ENCODE peak calls at places on chromosomes 5 and 9, in seven cellular contexts. One of them, this sample, is unnamed.
A peak's percentile ranks its signal among the peaks of the same experiment; 100 is the strongest.

GRCh38 chr5:68214472-68215207 is 916 bp upstream of the PIK3R1 start:
- DNase-seq in posterior vena cava: peak; percentile 58
- DNase-seq in HEK293T: no peak
- DNase-seq in stimulated activated CD4-positive, alpha-beta T cell treated with anti-CD3 and anti-CD28 coated beads, Interleukin-12 subunit alpha, Interleukin-12 subunit beta, amount 100 ng/mL, for 4 hours: peak; percentile 56
- DNase-seq in dorsolateral prefrontal cortex: no peak
- DNase-seq in CD8-positive, alpha-beta T cell: no peak
- DNase-seq in adrenal gland: no peak
- DNase-seq in this sample: no peak

GRCh38 chr9:93174976-93175375 is 9.0 kb upstream of the WNK2 start:
- DNase-seq in posterior vena cava: no peak
- DNase-seq in HEK293T: no peak
- DNase-seq in stimulated activated CD4-positive, alpha-beta T cell treated with anti-CD3 and anti-CD28 coated beads, Interleukin-12 subunit alpha, Interleukin-12 subunit beta, amount 100 ng/mL, for 4 hours: no peak
- DNase-seq in dorsolateral prefrontal cortex: no peak
- DNase-seq in CD8-positive, alpha-beta T cell: no peak
- DNase-seq in adrenal gland: no peak
- DNase-seq in this sample: no peak

GRCh38 chr9:125742657-125743056 is 4.5 kb upstream of the PBX3 start:
- DNase-seq in posterior vena cava: no peak
- DNase-seq in HEK293T: no peak
- DNase-seq in stimulated activated CD4-positive, alpha-beta T cell treated with anti-CD3 and anti-CD28 coated beads, Interleukin-12 subunit alpha, Interleukin-12 subunit beta, amount 100 ng/mL, for 4 hours: no peak
- DNase-seq in dorsolateral prefrontal cortex: no peak
- DNase-seq in CD8-positive, alpha-beta T cell: no peak
- DNase-seq in adrenal gland: no peak
- DNase-seq in this sample: no peak

GRCh38 chr5:141640051-141640415 is 3.2 kb downstream of the RELL2 start:
- DNase-seq in posterior vena cava: no peak
- DNase-seq in HEK293T: no peak
- DNase-seq in stimulated activated CD4-positive, alpha-beta T cell treated with anti-CD3 and anti-CD28 coated beads, Interleukin-12 subunit alpha, Interleukin-12 subunit beta, amount 100 ng/mL, for 4 hours: no peak
- DNase-seq in dorsolateral prefrontal cortex: no peak
- DNase-seq in CD8-positive, alpha-beta T cell: no peak
- DNase-seq in adrenal gland: no peak
- DNase-seq in this sample: no peak

GRCh38 chr5:96567188-96567587 is 95.0 kb upstream of the CAST start:
- DNase-seq in posterior vena cava: no peak
- DNase-seq in HEK293T: no peak
- DNase-seq in stimulated activated CD4-positive, alpha-beta T cell treated with anti-CD3 and anti-CD28 coated beads, Interleukin-12 subunit alpha, Interleukin-12 subunit beta, amount 100 ng/mL, for 4 hours: no peak
- DNase-seq in dorsolateral prefrontal cortex: no peak
- DNase-seq in CD8-positive, alpha-beta T cell: no peak
- DNase-seq in adrenal gland: no peak
- DNase-seq in this sample: no peak

GRCh38 chr5:150486402-150487198 is 21.3 kb upstream of the NDST1 start:
- DNase-seq in posterior vena cava: peak; percentile 82
- DNase-seq in HEK293T: peak; percentile 72
- DNase-seq in stimulated activated CD4-positive, alpha-beta T cell treated with anti-CD3 and anti-CD28 coated beads, Interleukin-12 subunit alpha, Interleukin-12 subunit beta, amount 100 ng/mL, for 4 hours: peak; percentile 48
- DNase-seq in dorsolateral prefrontal cortex: peak; percentile 60
- DNase-seq in CD8-positive, alpha-beta T cell: peak; percentile 17
- DNase-seq in adrenal gland: peak; percentile 76
- DNase-seq in this sample: peak; percentile 69

GRCh38 chr9:71487046-71487445 is 281.3 kb downstream of the CEMIP2 start:
- DNase-seq in posterior vena cava: no peak
- DNase-seq in HEK293T: no peak
- DNase-seq in stimulated activated CD4-positive, alpha-beta T cell treated with anti-CD3 and anti-CD28 coated beads, Interleukin-12 subunit alpha, Interleukin-12 subunit beta, amount 100 ng/mL, for 4 hours: no peak
- DNase-seq in dorsolateral prefrontal cortex: no peak
- DNase-seq in CD8-positive, alpha-beta T cell: no peak
- DNase-seq in adrenal gland: no peak
- DNase-seq in this sample: no peak

GRCh38 chr5:87127426-87127825 is 140.3 kb upstream of the RASA1 start:
- DNase-seq in posterior vena cava: no peak
- DNase-seq in HEK293T: no peak
- DNase-seq in stimulated activated CD4-positive, alpha-beta T cell treated with anti-CD3 and anti-CD28 coated beads, Interleukin-12 subunit alpha, Interleukin-12 subunit beta, amount 100 ng/mL, for 4 hours: no peak
- DNase-seq in dorsolateral prefrontal cortex: no peak
- DNase-seq in CD8-positive, alpha-beta T cell: no peak
- DNase-seq in adrenal gland: no peak
- DNase-seq in this sample: no peak

GRCh38 chr5:125597338-125597737 is 825.9 kb upstream of the GRAMD2B start:
- DNase-seq in posterior vena cava: no peak
- DNase-seq in HEK293T: no peak
- DNase-seq in stimulated activated CD4-positive, alpha-beta T cell treated with anti-CD3 and anti-CD28 coated beads, Interleukin-12 subunit alpha, Interleukin-12 subunit beta, amount 100 ng/mL, for 4 hours: no peak
- DNase-seq in dorsolateral prefrontal cortex: no peak
- DNase-seq in CD8-positive, alpha-beta T cell: no peak
- DNase-seq in adrenal gland: no peak
- DNase-seq in this sample: no peak

GRCh38 chr5:1524481-1524798 is 680 bp upstream of the LPCAT1 start:
- DNase-seq in posterior vena cava: no peak
- DNase-seq in HEK293T: no peak
- DNase-seq in stimulated activated CD4-positive, alpha-beta T cell treated with anti-CD3 and anti-CD28 coated beads, Interleukin-12 subunit alpha, Interleukin-12 subunit beta, amount 100 ng/mL, for 4 hours: no peak
- DNase-seq in dorsolateral prefrontal cortex: no peak
- DNase-seq in CD8-positive, alpha-beta T cell: no peak
- DNase-seq in adrenal gland: no peak
- DNase-seq in this sample: no peak

GRCh38 chr9:129414377-129415021 is 206.4 kb downstream of the C9orf50 start:
- DNase-seq in posterior vena cava: no peak
- DNase-seq in HEK293T: no peak
- DNase-seq in stimulated activated CD4-positive, alpha-beta T cell treated with anti-CD3 and anti-CD28 coated beads, Interleukin-12 subunit alpha, Interleukin-12 subunit beta, amount 100 ng/mL, for 4 hours: peak; percentile 25
- DNase-seq in dorsolateral prefrontal cortex: peak; percentile 53
- DNase-seq in CD8-positive, alpha-beta T cell: peak; percentile 19
- DNase-seq in adrenal gland: no peak
- DNase-seq in this sample: peak; percentile 18

GRCh38 chr5:135398160-135398854 is 724 bp downstream of the MACROH2A1 start:
- DNase-seq in posterior vena cava: no peak
- DNase-seq in HEK293T: peak; percentile 48
- DNase-seq in stimulated activated CD4-positive, alpha-beta T cell treated with anti-CD3 and anti-CD28 coated beads, Interleukin-12 subunit alpha, Interleukin-12 subunit beta, amount 100 ng/mL, for 4 hours: peak; percentile 39
- DNase-seq in dorsolateral prefrontal cortex: no peak
- DNase-seq in CD8-positive, alpha-beta T cell: no peak
- DNase-seq in adrenal gland: no peak
- DNase-seq in this sample: peak; percentile 35

GRCh38 chr5:149271717-149272558 is at the start of gene AFAP1L1:
- DNase-seq in posterior vena cava: peak; percentile 89
- DNase-seq in HEK293T: peak; percentile 58
- DNase-seq in stimulated activated CD4-positive, alpha-beta T cell treated with anti-CD3 and anti-CD28 coated beads, Interleukin-12 subunit alpha, Interleukin-12 subunit beta, amount 100 ng/mL, for 4 hours: peak; percentile 7
- DNase-seq in dorsolateral prefrontal cortex: peak; percentile 69
- DNase-seq in CD8-positive, alpha-beta T cell: no peak
- DNase-seq in adrenal gland: peak; percentile 75
- DNase-seq in this sample: no peak

GRCh38 chr9:129154866-129155477 is 23.1 kb downstream of the IER5L start:
- DNase-seq in posterior vena cava: no peak
- DNase-seq in HEK293T: no peak
- DNase-seq in stimulated activated CD4-positive, alpha-beta T cell treated with anti-CD3 and anti-CD28 coated beads, Interleukin-12 subunit alpha, Interleukin-12 subunit beta, amount 100 ng/mL, for 4 hours: no peak
- DNase-seq in dorsolateral prefrontal cortex: no peak
- DNase-seq in CD8-positive, alpha-beta T cell: no peak
- DNase-seq in adrenal gland: no peak
- DNase-seq in this sample: no peak

This sample was measured in NK-92 treated with Interleukin-12 subunit alpha and Interleukin-12 subunit beta, amount 100 ng/mL, for 24 hours.